ENCODE peak calls at places on chromosomes 5 and 9, in nine cellular contexts. One of them, this sample, is unnamed.

GRCh38 chr9:4769321-4770080 is 23.2 kb upstream of the RCL1 start:
- DNase-seq in Peyer's patch: no peak
- DNase-seq in esophagus squamous epithelium: no peak
- DNase-seq in CD8-positive, alpha-beta memory T cell: no peak
- DNase-seq in AG04450: no peak
- DNase-seq in GM12865: peak; percentile 35
- DNase-seq in ovary: no peak
- DNase-seq in endothelial cell of umbilical vein: no peak
- DNase-seq in fibroblast of the aortic adventitia: peak; percentile 41
- DNase-seq in this sample: no peak

GRCh38 chr5:180291234-180291940 is 496 bp downstream of the MAPK9 start:
- DNase-seq in CD8-positive, alpha-beta memory T cell: no peak
- DNase-seq in esophagus squamous epithelium: no peak
- DNase-seq in Peyer's patch: peak; percentile 63
- DNase-seq in AG04450: no peak
- DNase-seq in GM12865: peak; percentile 34
- DNase-seq in ovary: peak; percentile 44
- DNase-seq in fibroblast of the aortic adventitia: no peak
- DNase-seq in endothelial cell of umbilical vein: peak; percentile 23
- DNase-seq in this sample: peak; percentile 26

GRCh38 chr5:79086116-79086515 is 16.5 kb downstream of the BHMT2 start:
- DNase-seq in GM12865: peak; percentile 23
- DNase-seq in CD8-positive, alpha-beta memory T cell: no peak
- DNase-seq in endothelial cell of umbilical vein: no peak
- DNase-seq in fibroblast of the aortic adventitia: no peak
- DNase-seq in AG04450: no peak
- DNase-seq in Peyer's patch: no peak
- DNase-seq in esophagus squamous epithelium: no peak
- DNase-seq in ovary: no peak
- DNase-seq in this sample: no peak

GRCh38 chr9:123883634-123884033 is 46.3 kb downstream of the DENND1A start:
- DNase-seq in esophagus squamous epithelium: no peak
- DNase-seq in fibroblast of the aortic adventitia: peak; percentile 31
- DNase-seq in endothelial cell of umbilical vein: no peak
- DNase-seq in AG04450: no peak
- DNase-seq in GM12865: no peak
- DNase-seq in ovary: no peak
- DNase-seq in CD8-positive, alpha-beta memory T cell: no peak
- DNase-seq in Peyer's patch: no peak
- DNase-seq in this sample: no peak

GRCh38 chr5:143924311-143924710 is 112.3 kb downstream of the HMHB1 start:
- DNase-seq in ovary: no peak
- DNase-seq in GM12865: no peak
- DNase-seq in fibroblast of the aortic adventitia: no peak
- DNase-seq in CD8-positive, alpha-beta memory T cell: no peak
- DNase-seq in endothelial cell of umbilical vein: no peak
- DNase-seq in esophagus squamous epithelium: no peak
- DNase-seq in Peyer's patch: no peak
- DNase-seq in AG04450: no peak
- DNase-seq in this sample: no peak

GRCh38 chr5:112923148-112923917 is 1.3 kb upstream of the REEP5 start:
- DNase-seq in fibroblast of the aortic adventitia: no peak
- DNase-seq in Peyer's patch: no peak
- DNase-seq in CD8-positive, alpha-beta memory T cell: peak; percentile 74
- DNase-seq in GM12865: peak; percentile 89
- DNase-seq in endothelial cell of umbilical vein: no peak
- DNase-seq in esophagus squamous epithelium: no peak
- DNase-seq in AG04450: no peak
- DNase-seq in ovary: no peak
- DNase-seq in this sample: no peak

GRCh38 chr5:14035859-14036440 is 91.5 kb upstream of the DNAH5 start:
- DNase-seq in Peyer's patch: no peak
- DNase-seq in GM12865: no peak
- DNase-seq in esophagus squamous epithelium: no peak
- DNase-seq in endothelial cell of umbilical vein: peak; percentile 96
- DNase-seq in fibroblast of the aortic adventitia: peak; percentile 95
- DNase-seq in ovary: no peak
- DNase-seq in CD8-positive, alpha-beta memory T cell: no peak
- DNase-seq in AG04450: peak; percentile 99
- DNase-seq in this sample: peak; percentile 12

GRCh38 chr9:114307323-114308250 is 15.3 kb upstream of the ORM1 start:
- DNase-seq in Peyer's patch: no peak
- DNase-seq in GM12865: no peak
- DNase-seq in endothelial cell of umbilical vein: no peak
- DNase-seq in fibroblast of the aortic adventitia: peak; percentile 76
- DNase-seq in esophagus squamous epithelium: no peak
- DNase-seq in AG04450: no peak
- DNase-seq in ovary: no peak
- DNase-seq in CD8-positive, alpha-beta memory T cell: no peak
- DNase-seq in this sample: no peak

GRCh38 chr5:141431286-141431685 is 979 bp downstream of the PCDHGA12 start:
- DNase-seq in endothelial cell of umbilical vein: peak; percentile 33
- DNase-seq in fibroblast of the aortic adventitia: peak; percentile 67
- DNase-seq in ovary: no peak
- DNase-seq in CD8-positive, alpha-beta memory T cell: no peak
- DNase-seq in GM12865: peak; percentile 76
- DNase-seq in Peyer's patch: no peak
- DNase-seq in AG04450: no peak
- DNase-seq in esophagus squamous epithelium: no peak
- DNase-seq in this sample: no peak

GRCh38 chr9:137463194-137463930 is 4.2 kb upstream of the NSMF start:
- DNase-seq in esophagus squamous epithelium: no peak
- DNase-seq in CD8-positive, alpha-beta memory T cell: no peak
- DNase-seq in fibroblast of the aortic adventitia: no peak
- DNase-seq in Peyer's patch: peak; percentile 39
- DNase-seq in endothelial cell of umbilical vein: no peak
- DNase-seq in ovary: no peak
- DNase-seq in GM12865: no peak
- DNase-seq in AG04450: no peak
- DNase-seq in this sample: no peak

GRCh38 chr5:135635471-135635870 is 56.7 kb upstream of the CXCL14 start:
- DNase-seq in GM12865: no peak
- DNase-seq in Peyer's patch: no peak
- DNase-seq in fibroblast of the aortic adventitia: no peak
- DNase-seq in ovary: no peak
- DNase-seq in esophagus squamous epithelium: no peak
- DNase-seq in AG04450: no peak
- DNase-seq in CD8-positive, alpha-beta memory T cell: no peak
- DNase-seq in endothelial cell of umbilical vein: no peak
- DNase-seq in this sample: no peak

GRCh38 chr9:122346478-122347347 is 24.1 kb upstream of the PTGS1 start:
- DNase-seq in endothelial cell of umbilical vein: peak; percentile 59
- DNase-seq in Peyer's patch: peak; percentile 61
- DNase-seq in GM12865: no peak
- DNase-seq in fibroblast of the aortic adventitia: no peak
- DNase-seq in AG04450: no peak
- DNase-seq in esophagus squamous epithelium: no peak
- DNase-seq in ovary: peak; percentile 32
- DNase-seq in CD8-positive, alpha-beta memory T cell: no peak
- DNase-seq in this sample: peak; percentile 46

DNA sequence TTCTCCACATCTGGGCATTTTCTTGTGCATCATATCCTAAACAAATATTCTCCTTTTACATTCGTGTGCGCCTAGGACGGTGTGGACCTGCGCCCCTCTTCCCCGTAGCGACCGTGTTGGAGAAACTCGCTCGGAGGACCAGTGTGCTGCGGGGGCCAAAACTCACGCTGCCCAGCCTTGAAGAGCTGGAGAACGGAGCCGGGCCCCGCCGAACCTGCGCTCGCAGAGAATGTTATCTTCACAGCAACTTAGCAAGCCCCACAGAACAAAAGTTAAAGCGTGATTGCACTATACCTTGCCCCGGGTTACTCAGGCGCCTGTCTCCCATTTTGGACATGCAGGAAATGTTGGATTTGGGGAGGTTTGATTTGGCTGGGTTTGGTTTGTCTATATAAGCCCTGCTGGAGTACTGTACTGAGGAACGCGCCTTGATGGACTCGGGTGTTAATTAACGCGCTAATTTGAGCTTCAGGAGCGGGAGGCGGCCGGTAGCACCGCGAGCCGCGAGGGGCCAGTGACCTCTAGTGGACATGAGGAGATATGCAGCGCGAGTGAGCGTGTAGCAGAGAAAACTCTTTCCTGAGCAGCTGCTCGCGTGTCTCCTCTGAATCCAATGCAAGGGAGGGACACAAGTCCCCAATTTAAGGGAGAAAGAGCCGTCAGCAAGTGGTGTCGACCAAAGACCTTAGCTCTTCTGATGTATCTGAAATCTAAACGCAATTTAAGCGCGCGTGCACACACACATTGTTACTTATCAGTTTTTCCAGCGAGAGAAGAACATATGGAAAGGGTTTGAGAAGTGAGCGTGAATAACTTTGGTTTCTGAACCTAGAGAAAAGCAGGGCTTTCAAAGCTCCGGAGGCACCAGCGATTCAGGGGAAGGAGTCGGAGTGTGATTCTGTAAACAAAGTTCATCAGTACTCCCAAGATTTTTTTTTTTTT is 192.1 kb downstream of the MEF2C start:
- DNase-seq in CD8-positive, alpha-beta memory T cell: peak; percentile 56
- DNase-seq in GM12865: peak; percentile 77
- DNase-seq in endothelial cell of umbilical vein: peak; percentile 72
- DNase-seq in ovary: peak; percentile 51
- DNase-seq in esophagus squamous epithelium: no peak
- DNase-seq in fibroblast of the aortic adventitia: peak; percentile 63
- DNase-seq in AG04450: peak; percentile 18
- DNase-seq in Peyer's patch: peak; percentile 70
- DNase-seq in this sample: peak; percentile 70
- H3K4me3 ChIP-seq in CD8-positive, alpha-beta memory T cell: no peak overlapping the region
- H3K4me3 ChIP-seq in GM12865: peak overlapping the region; percentile 24
- H3K4me3 ChIP-seq in endothelial cell of umbilical vein: peak overlapping the region; percentile 3
- H3K4me3 ChIP-seq in ovary: no peak overlapping the region
- H3K4me3 ChIP-seq in esophagus squamous epithelium: no peak overlapping the region
- H3K4me3 ChIP-seq in fibroblast of the aortic adventitia: peak overlapping the region; percentile 34
- H3K4me3 ChIP-seq in AG04450: peak overlapping the region; percentile 22
- H3K4me3 ChIP-seq in Peyer's patch: peak overlapping the region; percentile 23
- H3K4me3 ChIP-seq in this sample: no peak overlapping the region

GRCh38 chr9:128361981-128362646 is 9.1 kb upstream of the URM1 start:
- DNase-seq in esophagus squamous epithelium: no peak
- DNase-seq in GM12865: peak; percentile 76
- DNase-seq in AG04450: peak; percentile 64
- DNase-seq in fibroblast of the aortic adventitia: peak; percentile 90
- DNase-seq in endothelial cell of umbilical vein: peak; percentile 87
- DNase-seq in Peyer's patch: peak; percentile 85
- DNase-seq in CD8-positive, alpha-beta memory T cell: peak; percentile 52
- DNase-seq in ovary: peak; percentile 86
- DNase-seq in this sample: peak; percentile 84
- H3K4me3 ChIP-seq in esophagus squamous epithelium: peak overlapping the region; percentile 48
- H3K4me3 ChIP-seq in GM12865: peak overlapping the region; percentile 23
- H3K4me3 ChIP-seq in AG04450: peak overlapping the region; percentile 59
- H3K4me3 ChIP-seq in fibroblast of the aortic adventitia: peak overlapping the region; percentile 54
- H3K4me3 ChIP-seq in endothelial cell of umbilical vein: peak overlapping the region; percentile 48
- H3K4me3 ChIP-seq in Peyer's patch: peak overlapping the region; percentile 49
- H3K4me3 ChIP-seq in CD8-positive, alpha-beta memory T cell: peak overlapping the region; percentile 62
- H3K4me3 ChIP-seq in ovary: peak overlapping the region; percentile 19
- H3K4me3 ChIP-seq in this sample: peak overlapping the region; percentile 53

DNA sequence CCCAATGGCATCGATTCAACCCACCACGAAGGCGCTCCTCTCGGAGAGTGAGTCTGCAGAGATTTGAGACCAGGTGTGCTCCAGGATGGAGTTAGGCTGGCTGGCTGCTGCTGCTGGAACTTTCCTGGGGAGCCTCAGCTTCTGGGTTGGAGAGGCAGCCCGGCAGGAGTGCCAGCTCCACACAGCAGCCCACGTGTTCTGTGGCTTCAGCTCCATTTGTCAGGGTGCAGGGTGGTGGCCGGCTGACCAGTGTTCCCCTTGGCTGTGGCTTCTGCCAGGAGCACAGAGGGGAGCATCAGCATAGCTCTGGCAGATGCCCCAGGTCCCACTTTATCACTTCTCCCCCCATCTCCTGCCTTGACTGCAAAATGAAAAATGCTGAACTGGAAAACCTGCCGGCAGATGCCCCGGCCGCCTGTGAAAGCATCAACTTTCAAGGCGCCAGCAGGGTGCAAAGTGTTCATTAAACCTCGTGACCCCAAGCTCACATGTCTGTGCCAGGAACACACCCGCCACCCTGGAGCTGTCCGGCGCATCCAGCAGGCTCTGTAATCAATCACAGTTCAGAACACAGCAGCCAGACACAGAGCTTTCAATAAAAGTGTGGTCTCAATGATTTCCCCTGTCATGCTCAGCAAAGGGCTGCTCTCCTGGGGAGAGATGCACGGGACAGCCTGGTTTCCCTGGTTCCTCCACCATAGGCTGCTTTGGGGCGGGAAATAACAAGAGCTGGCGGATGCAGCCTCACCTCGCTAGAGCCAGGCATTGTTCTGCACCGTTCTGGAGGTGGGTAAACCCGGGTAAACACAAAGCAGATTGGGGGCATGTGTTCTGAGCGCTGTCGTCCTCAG is 53.2 kb downstream of the TRIP13 start:
- DNase-seq in AG04450: no peak
- DNase-seq in Peyer's patch: peak; percentile 48
- DNase-seq in esophagus squamous epithelium: no peak
- DNase-seq in fibroblast of the aortic adventitia: no peak
- DNase-seq in GM12865: no peak
- DNase-seq in ovary: no peak
- DNase-seq in endothelial cell of umbilical vein: no peak
- DNase-seq in CD8-positive, alpha-beta memory T cell: no peak
- DNase-seq in this sample: no peak
- H3K4me3 ChIP-seq in AG04450: no peak overlapping the region
- H3K4me3 ChIP-seq in Peyer's patch: no peak overlapping the region
- H3K4me3 ChIP-seq in esophagus squamous epithelium: no peak overlapping the region
- H3K4me3 ChIP-seq in fibroblast of the aortic adventitia: no peak overlapping the region
- H3K4me3 ChIP-seq in GM12865: no peak overlapping the region
- H3K4me3 ChIP-seq in ovary: no peak overlapping the region
- H3K4me3 ChIP-seq in endothelial cell of umbilical vein: no peak overlapping the region
- H3K4me3 ChIP-seq in CD8-positive, alpha-beta memory T cell: no peak overlapping the region
- H3K4me3 ChIP-seq in this sample: no peak overlapping the region

DNA sequence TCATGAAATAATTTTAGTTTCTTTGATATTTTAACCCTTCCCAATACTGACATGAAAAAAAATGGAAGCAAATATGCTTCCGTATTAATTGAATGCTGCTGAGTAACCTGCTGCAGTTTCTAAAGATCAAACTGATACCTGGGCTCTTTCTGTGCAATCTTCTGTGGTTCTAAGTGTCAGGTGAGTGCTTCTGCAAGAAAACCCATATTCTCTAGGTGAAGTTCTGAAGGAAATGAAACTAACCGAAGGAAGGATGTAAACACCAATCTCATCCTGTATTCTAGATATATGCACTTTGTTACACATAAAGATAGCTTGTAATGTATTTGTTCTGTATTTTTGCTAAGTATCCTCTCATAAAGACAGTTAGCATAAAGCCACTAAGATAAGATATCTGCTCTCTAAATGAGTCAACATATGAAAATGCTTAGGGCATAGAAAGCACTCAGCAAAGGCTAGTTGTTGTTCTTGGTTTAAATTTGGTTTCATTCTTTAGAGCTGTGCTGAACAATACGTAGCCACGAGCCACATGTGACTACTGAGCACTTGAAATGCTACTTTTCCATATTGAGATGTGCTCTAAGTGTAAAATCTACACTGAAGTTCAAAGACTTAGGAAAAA is 52.0 kb downstream of the ITGA2 start:
- DNase-seq in fibroblast of the aortic adventitia: peak; percentile 73
- DNase-seq in endothelial cell of umbilical vein: peak; percentile 26
- DNase-seq in AG04450: no peak
- DNase-seq in ovary: no peak
- DNase-seq in GM12865: peak; percentile 57
- DNase-seq in CD8-positive, alpha-beta memory T cell: peak; percentile 10
- DNase-seq in esophagus squamous epithelium: no peak
- DNase-seq in Peyer's patch: no peak
- DNase-seq in this sample: no peak
- H3K4me3 ChIP-seq in fibroblast of the aortic adventitia: peak overlapping the region; percentile 36
- H3K4me3 ChIP-seq in endothelial cell of umbilical vein: peak overlapping the region; percentile 12
- H3K4me3 ChIP-seq in AG04450: peak overlapping the region; percentile 14
- H3K4me3 ChIP-seq in ovary: no peak overlapping the region
- H3K4me3 ChIP-seq in GM12865: peak overlapping the region; percentile 23
- H3K4me3 ChIP-seq in CD8-positive, alpha-beta memory T cell: peak overlapping the region; percentile 37
- H3K4me3 ChIP-seq in esophagus squamous epithelium: no peak overlapping the region
- H3K4me3 ChIP-seq in Peyer's patch: peak overlapping the region; percentile 6
- H3K4me3 ChIP-seq in this sample: no peak overlapping the region

GRCh38 chr9:14353222-14354056 is 39.5 kb upstream of the NFIB start:
- DNase-seq in GM12865: peak; percentile 80
- DNase-seq in esophagus squamous epithelium: no peak
- DNase-seq in AG04450: peak; percentile 30
- DNase-seq in CD8-positive, alpha-beta memory T cell: peak; percentile 27
- DNase-seq in ovary: peak; percentile 96
- DNase-seq in fibroblast of the aortic adventitia: peak; percentile 87
- DNase-seq in Peyer's patch: peak; percentile 92
- DNase-seq in endothelial cell of umbilical vein: peak; percentile 89
- DNase-seq in this sample: peak; percentile 90
- H3K4me3 ChIP-seq in GM12865: no peak overlapping the region
- H3K4me3 ChIP-seq in esophagus squamous epithelium: no peak overlapping the region
- H3K4me3 ChIP-seq in AG04450: no peak overlapping the region
- H3K4me3 ChIP-seq in CD8-positive, alpha-beta memory T cell: no peak overlapping the region
- H3K4me3 ChIP-seq in ovary: no peak overlapping the region
- H3K4me3 ChIP-seq in fibroblast of the aortic adventitia: peak overlapping the region; percentile 40
- H3K4me3 ChIP-seq in Peyer's patch: no peak overlapping the region
- H3K4me3 ChIP-seq in endothelial cell of umbilical vein: no peak overlapping the region
- H3K4me3 ChIP-seq in this sample: no peak overlapping the region